ENCODE peak calls at places on chromosomes 16 and 17, in nine cellular contexts. V is AG08396; W is AG09309; S is Calu3; K is MCF 10A; X is fibroblast of lung; Y is T-helper 2 cell; F is activated CD8-positive, alpha-beta T cell treated with anti-CD3 and anti-CD28 coated beads for 36 hours; A is EL. L is an unnamed sample.

GRCh38 chr17:17141860-17142552 is 64.1 kb downstream of the PLD6 start:
- DNase-seq in A (peak), S (no peak), X (peak), Y (peak), K (no peak), F (peak), W (no peak), V (peak), L (no peak)

GRCh38 chr16:15440852-15441251 is 6.5 kb downstream of the BMERB1 start:
- DNase-seq in K (peak), X (peak), Y (no peak), F (no peak), S (no peak), V (peak), W (no peak), A (peak), L (no peak)

GRCh38 chr16:49441366-49441780 is 67.8 kb downstream of the C16orf78 start:
- DNase-seq in S (no peak), V (no peak), W (no peak), K (no peak), Y (peak), F (peak), A (no peak), X (no peak), L (no peak)

GRCh38 chr17:50168319-50168718 is 2.5 kb downstream of the SGCA start:
- DNase-seq in X (no peak), A (no peak), W (no peak), S (no peak), K (no peak), V (no peak), F (no peak), Y (no peak), L (no peak)

GRCh38 chr17:77370536-77370935 is 229.8 kb downstream of the SEC14L1 start:
- DNase-seq in Y (no peak), F (no peak), X (no peak), V (no peak), K (no peak), S (no peak), W (no peak), A (no peak), L (no peak)

GRCh38 chr17:12342609-12343248 is 322.1 kb downstream of the MAP2K4 start:
- DNase-seq in X (peak), V (peak), S (peak), A (peak), K (peak), W (no peak), Y (no peak), F (peak), L (no peak)

GRCh38 chr17:27294689-27295630 is 1.0 kb downstream of the WSB1 start:
- DNase-seq in F (peak), W (peak), S (peak), V (peak), A (peak), X (peak), K (peak), Y (peak), L (peak)

GRCh38 chr17:3514873-3515272 is 39.1 kb downstream of the ASPA start:
- DNase-seq in Y (no peak), W (no peak), S (no peak), A (no peak), F (no peak), X (no peak), V (no peak), K (no peak), L (no peak)

GRCh38 chr16:80273635-80274538 is 266.9 kb upstream of the DYNLRB2 start:
- DNase-seq in W (peak), X (peak), A (peak), Y (no peak), V (peak), F (peak), S (no peak), K (peak), L (no peak)

GRCh38 chr16:74249281-74249680 is 47.3 kb upstream of the PSMD7 start:
- DNase-seq in K (no peak), W (no peak), Y (no peak), X (no peak), S (no peak), F (no peak), A (no peak), V (no peak), L (no peak)

GRCh38 chr16:29983420-29984136 is 9.9 kb downstream of the TAOK2 start:
- DNase-seq in X (no peak), K (no peak), S (no peak), A (no peak), V (peak), W (no peak), F (no peak), Y (no peak), L (peak)

GRCh38 chr16:23843143-23843542 is 7.4 kb downstream of the PRKCB start:
- DNase-seq in F (peak), S (no peak), K (no peak), W (no peak), Y (no peak), X (no peak), V (no peak), A (no peak), L (no peak)

GRCh38 chr16:85149776-85150175 is 37.5 kb upstream of the CIBAR2 start:
- DNase-seq in K (peak), S (no peak), V (no peak), X (no peak), W (no peak), F (no peak), A (no peak), Y (no peak), L (no peak)

L was measured in GM04503.